ENCODE peak calls at places on chromosomes 12 and 14, in six cellular contexts. M is stimulated activated CD4-positive, alpha-beta T cell treated with anti-CD3 and anti-CD28 coated beads, Interleukin-4, amount 100 ng/mL, for 4 hours; U is fibroblast of the conjunctiva; Z is NCI-H1694; F is RWPE2; C is fibroblast of mammary gland. J is an unnamed sample.

GRCh38 chr12:54968181-54968730 is 16.3 kb downstream of the TESPA1 start:
- DNase-seq in C (no peak), F (no peak), M (no peak), U (no peak), Z (no peak), J (no peak)

GRCh38 chr12:53725824-53726223 is 1.4 kb downstream of the CALCOCO1 start:
- DNase-seq in M (no peak), Z (no peak), U (no peak), C (no peak), F (no peak), J (no peak)

GRCh38 chr14:95664546-95664945 is 21.7 kb upstream of the TCL1B start:
- DNase-seq in F (no peak), M (no peak), C (no peak), U (no peak), Z (peak; percentile 23), J (no peak)

GRCh38 chr12:94644622-94645021 is 5.7 kb downstream of the TMCC3 start:
- DNase-seq in Z (no peak), F (no peak), M (no peak), C (peak; percentile 97), U (peak; percentile 59), J (no peak)

GRCh38 chr12:55847603-55848329 is 5.0 kb upstream of the MMP19 start:
- DNase-seq in U (peak; percentile 100), M (no peak), Z (no peak), F (peak; percentile 92), C (peak; percentile 100), J (peak; percentile 95)

GRCh38 chr12:31756977-31757420 is 28.2 kb upstream of the AMN1 start:
- DNase-seq in Z (no peak), C (peak; percentile 59), F (no peak), M (no peak), U (no peak), J (no peak)

GRCh38 chr14:21070610-21071224 is 613 bp downstream of the ARHGEF40 start:
- DNase-seq in C (peak; percentile 66), Z (no peak), M (no peak), F (no peak), U (no peak), J (no peak)

GRCh38 chr14:46571970-46572369 is 79.6 kb downstream of the RPL10L start:
- DNase-seq in F (no peak), Z (no peak), U (no peak), C (peak; percentile 10), M (no peak), J (no peak)

GRCh38 chr14:76968621-76969063 is 59.9 kb downstream of the IRF2BPL start:
- DNase-seq in C (no peak), U (no peak), F (no peak), M (no peak), Z (no peak), J (no peak)

GRCh38 chr14:73240816-73241480 is 3.6 kb downstream of the PAPLN start:
- DNase-seq in C (no peak), M (no peak), Z (no peak), F (peak; percentile 59), U (no peak), J (no peak)

GRCh38 chr12:78739653-78740052 is 124.9 kb upstream of the SYT1 start:
- DNase-seq in Z (no peak), U (no peak), F (no peak), M (no peak), C (no peak), J (no peak)

GRCh38 chr14:103520269-103520656 is 2.4 kb downstream of the CKB start:
- DNase-seq in M (no peak), U (no peak), C (no peak), F (peak; percentile 71), Z (no peak), J (no peak)

GRCh38 chr12:12909995-12910391 is 18.6 kb downstream of the GPRC5A start:
- DNase-seq in U (no peak), Z (no peak), F (no peak), M (no peak), C (peak; percentile 58), J (no peak)

GRCh38 chr12:119157528-119157927 is 21.2 kb upstream of the HSPB8 start:
- DNase-seq in F (no peak), Z (peak; percentile 85), M (no peak), U (no peak), C (no peak), J (no peak)

GRCh38 chr12:56873382-56873781 is 60.8 kb downstream of the SDR9C7 start:
- DNase-seq in M (no peak), F (no peak), U (no peak), Z (no peak), C (no peak), J (no peak)

GRCh38 chr12:109504068-109504467 is 26.6 kb downstream of the UBE3B start:
- DNase-seq in M (no peak), Z (no peak), U (no peak), F (no peak), C (no peak), J (no peak)

GRCh38 chr12:6084261-6084968 is 40.1 kb downstream of the VWF start:
- DNase-seq in M (no peak), F (no peak), U (no peak), C (peak; percentile 31), Z (no peak), J (no peak)

GRCh38 chr12:124109760-124110159 is 136.7 kb downstream of the ZNF664 start:
- DNase-seq in Z (no peak), F (no peak), M (no peak), U (no peak), C (peak; percentile 20), J (no peak)

GRCh38 chr14:24095196-24096068 is 1.3 kb downstream of the PCK2 start:
- DNase-seq in C (peak; percentile 36), Z (no peak), U (peak; percentile 43), F (no peak), M (peak; percentile 59), J (no peak)

GRCh38 chr12:9673404-9674225 is 4.1 kb downstream of the CLEC2D start:
- DNase-seq in Z (no peak), F (peak; percentile 54), C (peak; percentile 93), U (peak; percentile 75), M (peak; percentile 46), J (no peak)

GRCh38 chr12:7555752-7556151 is 52.2 kb upstream of the CD163 start:
- DNase-seq in Z (no peak), M (no peak), F (no peak), U (peak; percentile 48), C (peak; percentile 91), J (peak; percentile 5)

GRCh38 chr12:53845932-53846331 is 92.7 kb upstream of the HOXC13 start:
- DNase-seq in C (no peak), U (no peak), Z (no peak), F (no peak), M (no peak), J (no peak)

GRCh38 chr14:31583043-31583442 is 21.8 kb downstream of the NUBPL start:
- DNase-seq in M (no peak), U (no peak), Z (no peak), F (no peak), C (no peak), J (no peak)

GRCh38 chr14:103630364-103631108 is 1.5 kb downstream of the KLC1 start:
- DNase-seq in C (no peak), Z (no peak), M (no peak), U (no peak), F (no peak), J (no peak)

GRCh38 chr12:132908145-132909029 is 21.0 kb upstream of the CHFR start:
- DNase-seq in F (peak; percentile 91), U (peak; percentile 95), C (peak; percentile 98), M (peak; percentile 97), Z (peak; percentile 63), J (peak; percentile 98)

GRCh38 chr14:102985665-102986064 is 63.2 kb downstream of the AMN start:
- DNase-seq in C (no peak), Z (no peak), M (no peak), F (no peak), U (no peak), J (no peak)

GRCh38 chr12:31965090-31965489 is 5.9 kb downstream of the RESF1 start:
- DNase-seq in U (no peak), F (no peak), Z (no peak), M (peak; percentile 26), C (no peak), J (no peak)

GRCh38 chr14:68157971-68158371 is 338.4 kb downstream of the RAD51B start:
- DNase-seq in C (peak; percentile 44), Z (no peak), M (no peak), F (no peak), U (peak; percentile 89), J (no peak)

GRCh38 chr12:28023156-28023887 is 50.8 kb upstream of the PTHLH start:
- DNase-seq in U (peak; percentile 34), F (no peak), C (peak; percentile 97), M (no peak), Z (no peak), J (peak; percentile 39)

GRCh38 chr14:91143862-91144261 is 30.0 kb downstream of the DGLUCY start:
- DNase-seq in M (no peak), U (no peak), F (no peak), C (no peak), Z (peak; percentile 81), J (no peak)

GRCh38 chr12:89368386-89368785 is 16.1 kb upstream of the DUSP6 start:
- DNase-seq in Z (no peak), F (no peak), U (no peak), M (no peak), C (no peak), J (no peak)

GRCh38 chr14:35401853-35402252 is 2.7 kb downstream of the NFKBIA start:
- DNase-seq in C (peak; percentile 58), M (no peak), Z (no peak), U (no peak), F (no peak), J (no peak)

GRCh38 chr12:47023944-47024343 is 55.5 kb upstream of the PCED1B start:
- DNase-seq in Z (no peak), C (no peak), M (no peak), U (no peak), F (no peak), J (no peak)

GRCh38 chr14:55448146-55448614 is 7.8 kb upstream of the TBPL2 start:
- DNase-seq in U (peak; percentile 72), M (peak; percentile 23), C (peak; percentile 98), F (peak; percentile 98), Z (no peak), J (peak; percentile 71)

GRCh38 chr12:23887055-23887835 is 62.2 kb downstream of the SOX5 start:
- DNase-seq in U (no peak), M (no peak), Z (no peak), C (peak; percentile 7), F (no peak), J (no peak)

GRCh38 chr12:386651-387050 is 2.5 kb downstream of the KDM5A start:
- DNase-seq in M (no peak), Z (no peak), U (no peak), F (no peak), C (peak; percentile 53), J (no peak)

GRCh38 chr14:21382095-21382494 is 1.7 kb downstream of the SUPT16H start:
- DNase-seq in M (no peak), Z (no peak), C (no peak), U (no peak), F (no peak), J (no peak)

GRCh38 chr12:124036117-124037109 is 63.4 kb downstream of the ZNF664 start:
- DNase-seq in F (no peak), M (peak; percentile 25), C (peak; percentile 52), U (no peak), Z (peak; percentile 39), J (no peak)

J was measured in amniotic stem cell.